ENCODE peak calls at places on chromosome 2, in five cellular contexts. One of them, this sample, is unnamed.

GRCh38 chr2:28300921-28301341 is 91.7 kb upstream of the FOSL2 start:
- DNase-seq in AG10803: peak
- DNase-seq in astrocyte: peak
- DNase-seq in spleen: no peak
- DNase-seq in astrocyte of the cerebellum: peak
- DNase-seq in this sample: peak

GRCh38 chr2:444937-445884 is 157.3 kb upstream of the ALKAL2 start:
- DNase-seq in AG10803: no peak
- DNase-seq in astrocyte: no peak
- DNase-seq in spleen: no peak
- DNase-seq in astrocyte of the cerebellum: no peak
- DNase-seq in this sample: no peak

GRCh38 chr2:96225016-96225533 is 16.4 kb upstream of the STARD7 start:
- DNase-seq in AG10803: no peak
- DNase-seq in astrocyte: no peak
- DNase-seq in spleen: no peak
- DNase-seq in astrocyte of the cerebellum: no peak
- DNase-seq in this sample: no peak

GRCh38 chr2:20675701-20676352 is 8.9 kb downstream of the GDF7 start:
- DNase-seq in AG10803: no peak
- DNase-seq in astrocyte: no peak
- DNase-seq in spleen: peak
- DNase-seq in astrocyte of the cerebellum: no peak
- DNase-seq in this sample: no peak

GRCh38 chr2:54582987-54583386 is 126.9 kb downstream of the SPTBN1 start:
- DNase-seq in AG10803: no peak
- DNase-seq in astrocyte: no peak
- DNase-seq in spleen: no peak
- DNase-seq in astrocyte of the cerebellum: no peak
- DNase-seq in this sample: no peak

GRCh38 chr2:218899147-218899546 is 18.5 kb downstream of the WNT10A start:
- DNase-seq in AG10803: no peak
- DNase-seq in astrocyte: no peak
- DNase-seq in spleen: no peak
- DNase-seq in astrocyte of the cerebellum: no peak
- DNase-seq in this sample: no peak

GRCh38 chr2:102664439-102665042 is 45.2 kb downstream of the SLC9A2 start:
- DNase-seq in AG10803: peak
- DNase-seq in astrocyte: peak
- DNase-seq in spleen: no peak
- DNase-seq in astrocyte of the cerebellum: no peak
- DNase-seq in this sample: peak

GRCh38 chr2:202408546-202409140 is 32.5 kb downstream of the BMPR2 start:
- DNase-seq in AG10803: no peak
- DNase-seq in astrocyte: peak
- DNase-seq in spleen: no peak
- DNase-seq in astrocyte of the cerebellum: no peak
- DNase-seq in this sample: no peak

GRCh38 chr2:133986076-133986837 is 267.6 kb upstream of the MGAT5 start:
- DNase-seq in AG10803: no peak
- DNase-seq in astrocyte: peak
- DNase-seq in spleen: no peak
- DNase-seq in astrocyte of the cerebellum: no peak
- DNase-seq in this sample: peak

GRCh38 chr2:100427627-100428258 is 10.3 kb upstream of the CHST10 start:
- DNase-seq in AG10803: peak
- DNase-seq in astrocyte: peak
- DNase-seq in spleen: no peak
- DNase-seq in astrocyte of the cerebellum: no peak
- DNase-seq in this sample: peak

GRCh38 chr2:170815746-170816498 is 765 bp upstream of the GAD1 start:
- DNase-seq in AG10803: peak
- DNase-seq in astrocyte: peak
- DNase-seq in spleen: peak
- DNase-seq in astrocyte of the cerebellum: peak
- DNase-seq in this sample: no peak

GRCh38 chr2:178452870-178453269 is 1.7 kb downstream of the PJVK start:
- DNase-seq in AG10803: no peak
- DNase-seq in astrocyte: no peak
- DNase-seq in spleen: no peak
- DNase-seq in astrocyte of the cerebellum: no peak
- DNase-seq in this sample: no peak

GRCh38 chr2:188628989-188629889 is 337.6 kb downstream of the GULP1 start:
- DNase-seq in AG10803: peak
- DNase-seq in astrocyte: peak
- DNase-seq in spleen: no peak
- DNase-seq in astrocyte of the cerebellum: peak
- DNase-seq in this sample: peak

GRCh38 chr2:149329470-149330126 is 789 bp upstream of the LYPD6 start:
- DNase-seq in AG10803: peak
- DNase-seq in astrocyte: peak
- DNase-seq in spleen: no peak
- DNase-seq in astrocyte of the cerebellum: peak
- DNase-seq in this sample: peak

GRCh38 chr2:134109246-134109645 is 144.6 kb upstream of the MGAT5 start:
- DNase-seq in AG10803: no peak
- DNase-seq in astrocyte: no peak
- DNase-seq in spleen: no peak
- DNase-seq in astrocyte of the cerebellum: no peak
- DNase-seq in this sample: no peak

GRCh38 chr2:42859006-42859552 is 66.7 kb upstream of the HAAO start:
- DNase-seq in AG10803: peak
- DNase-seq in astrocyte: peak
- DNase-seq in spleen: no peak
- DNase-seq in astrocyte of the cerebellum: peak
- DNase-seq in this sample: peak

GRCh38 chr2:46999084-46999483 is 83.5 kb upstream of the MCFD2 start:
- DNase-seq in AG10803: no peak
- DNase-seq in astrocyte: no peak
- DNase-seq in spleen: no peak
- DNase-seq in astrocyte of the cerebellum: no peak
- DNase-seq in this sample: no peak

GRCh38 chr2:235675678-235676535 is 182.1 kb downstream of the AGAP1 start:
- DNase-seq in AG10803: peak
- DNase-seq in astrocyte: peak
- DNase-seq in spleen: no peak
- DNase-seq in astrocyte of the cerebellum: peak
- DNase-seq in this sample: peak

GRCh38 chr2:230472619-230473018 is 56.6 kb downstream of the SP100 start:
- DNase-seq in AG10803: peak
- DNase-seq in astrocyte: peak
- DNase-seq in spleen: no peak
- DNase-seq in astrocyte of the cerebellum: peak
- DNase-seq in this sample: peak

GRCh38 chr2:73114273-73114867 is 1.6 kb upstream of the RAB11FIP5 start:
- DNase-seq in AG10803: no peak
- DNase-seq in astrocyte: no peak
- DNase-seq in spleen: no peak
- DNase-seq in astrocyte of the cerebellum: no peak
- DNase-seq in this sample: no peak

GRCh38 chr2:15560404-15560987 is 638 bp downstream of the NBAS start:
- DNase-seq in AG10803: peak
- DNase-seq in astrocyte: peak
- DNase-seq in spleen: no peak
- DNase-seq in astrocyte of the cerebellum: no peak
- DNase-seq in this sample: peak

GRCh38 chr2:88856409-88857135 is 165.1 kb downstream of the RPIA start:
- DNase-seq in AG10803: no peak
- DNase-seq in astrocyte: no peak
- DNase-seq in spleen: no peak
- DNase-seq in astrocyte of the cerebellum: no peak
- DNase-seq in this sample: no peak

GRCh38 chr2:162063899-162064298 is 10.1 kb downstream of the DPP4 start:
- DNase-seq in AG10803: no peak
- DNase-seq in astrocyte: no peak
- DNase-seq in spleen: no peak
- DNase-seq in astrocyte of the cerebellum: no peak
- DNase-seq in this sample: no peak

GRCh38 chr2:211455225-211455841 is 898.9 kb downstream of the CPS1 start:
- DNase-seq in AG10803: peak
- DNase-seq in astrocyte: peak
- DNase-seq in spleen: no peak
- DNase-seq in astrocyte of the cerebellum: peak
- DNase-seq in this sample: peak

GRCh38 chr2:54468643-54469042 is 12.5 kb downstream of the SPTBN1 start:
- DNase-seq in AG10803: peak
- DNase-seq in astrocyte: no peak
- DNase-seq in spleen: no peak
- DNase-seq in astrocyte of the cerebellum: no peak
- DNase-seq in this sample: no peak

DNA sequence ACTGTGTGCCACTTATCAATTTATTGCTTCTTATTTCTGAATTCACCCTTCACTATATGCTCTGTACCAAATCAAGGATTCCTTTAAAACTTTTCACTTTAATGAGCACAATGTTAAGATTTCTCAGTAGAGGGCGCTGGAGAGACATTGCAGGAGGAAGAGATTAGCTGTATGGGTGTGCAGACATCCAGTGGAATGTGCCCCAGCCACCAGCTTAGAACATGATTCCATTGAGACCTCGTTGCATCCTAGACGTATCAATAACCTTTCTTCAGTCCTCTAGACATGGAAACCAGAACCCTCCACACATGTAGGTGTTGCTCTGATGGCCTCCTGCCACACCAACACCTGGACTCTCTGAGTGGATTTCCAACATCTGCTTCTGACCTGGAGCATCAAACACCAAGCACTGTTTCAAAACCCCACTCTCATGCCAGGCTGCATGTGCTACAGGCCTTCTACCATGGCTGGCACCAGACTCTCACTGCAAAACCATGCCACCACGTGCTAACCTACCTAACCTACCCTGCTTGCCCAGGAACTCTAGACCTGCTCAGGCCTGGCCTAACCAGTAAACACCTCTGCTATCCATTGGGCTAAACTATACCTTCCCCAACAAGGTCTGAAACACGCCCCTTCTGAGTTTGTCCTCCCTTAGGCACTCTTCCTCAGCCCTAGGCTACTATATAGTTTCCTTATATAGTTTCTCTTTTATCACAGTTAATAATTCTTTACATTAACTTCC is 633.2 kb upstream of the PKDCC start:
- DNase-seq in AG10803: peak
- DNase-seq in astrocyte: no peak
- DNase-seq in spleen: no peak
- DNase-seq in astrocyte of the cerebellum: peak
- DNase-seq in this sample: no peak
- TF ChIP-seq CTCF in AG10803: peak
- TF ChIP-seq CTCF in astrocyte: peak
- TF ChIP-seq CTCF in spleen: peak
- TF ChIP-seq CTCF in astrocyte of the cerebellum: peak
- TF ChIP-seq CTCF in this sample: peak

GRCh38 chr2:191869178-191869577 is 22.3 kb upstream of the CAVIN2 start:
- DNase-seq in AG10803: no peak
- DNase-seq in astrocyte: no peak
- DNase-seq in spleen: no peak
- DNase-seq in astrocyte of the cerebellum: no peak
- DNase-seq in this sample: peak

GRCh38 chr2:191866675-191867506 is 20.0 kb upstream of the CAVIN2 start:
- DNase-seq in AG10803: peak
- DNase-seq in astrocyte: peak
- DNase-seq in spleen: no peak
- DNase-seq in astrocyte of the cerebellum: peak
- DNase-seq in this sample: peak

GRCh38 chr2:191870744-191871143 is 23.9 kb upstream of the CAVIN2 start:
- DNase-seq in AG10803: no peak
- DNase-seq in astrocyte: no peak
- DNase-seq in spleen: no peak
- DNase-seq in astrocyte of the cerebellum: no peak
- DNase-seq in this sample: no peak

GRCh38 chr2:191867507-191867847 is 20.6 kb upstream of the CAVIN2 start:
- DNase-seq in AG10803: no peak
- DNase-seq in astrocyte: no peak
- DNase-seq in spleen: no peak
- DNase-seq in astrocyte of the cerebellum: no peak
- DNase-seq in this sample: no peak

DNA sequence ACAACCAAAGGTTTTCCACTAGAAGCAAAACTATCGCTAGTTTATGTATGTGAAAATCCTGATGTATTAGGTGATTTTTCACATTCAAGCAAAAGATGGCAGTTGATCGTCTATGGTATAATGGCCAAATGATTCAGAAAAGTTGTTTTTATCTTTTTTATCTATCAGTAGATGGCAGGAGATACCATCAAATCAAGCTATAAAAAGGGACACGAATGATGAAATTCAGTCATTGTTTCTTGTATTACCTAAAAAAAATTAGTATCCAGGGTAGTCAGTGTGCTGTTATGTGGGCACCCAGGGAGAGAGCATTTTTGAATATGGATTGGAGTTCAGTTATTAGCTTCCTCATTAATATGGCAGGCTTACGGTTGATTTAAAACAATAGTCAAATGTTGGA is 22.9 kb upstream of the CAVIN2 start:
- DNase-seq in AG10803: no peak
- DNase-seq in astrocyte: no peak
- DNase-seq in spleen: no peak
- DNase-seq in astrocyte of the cerebellum: no peak
- DNase-seq in this sample: no peak
- TF ChIP-seq CTCF in AG10803: no peak
- TF ChIP-seq CTCF in astrocyte: no peak
- TF ChIP-seq CTCF in spleen: no peak
- TF ChIP-seq CTCF in astrocyte of the cerebellum: no peak
- TF ChIP-seq CTCF in this sample: no peak

DNA sequence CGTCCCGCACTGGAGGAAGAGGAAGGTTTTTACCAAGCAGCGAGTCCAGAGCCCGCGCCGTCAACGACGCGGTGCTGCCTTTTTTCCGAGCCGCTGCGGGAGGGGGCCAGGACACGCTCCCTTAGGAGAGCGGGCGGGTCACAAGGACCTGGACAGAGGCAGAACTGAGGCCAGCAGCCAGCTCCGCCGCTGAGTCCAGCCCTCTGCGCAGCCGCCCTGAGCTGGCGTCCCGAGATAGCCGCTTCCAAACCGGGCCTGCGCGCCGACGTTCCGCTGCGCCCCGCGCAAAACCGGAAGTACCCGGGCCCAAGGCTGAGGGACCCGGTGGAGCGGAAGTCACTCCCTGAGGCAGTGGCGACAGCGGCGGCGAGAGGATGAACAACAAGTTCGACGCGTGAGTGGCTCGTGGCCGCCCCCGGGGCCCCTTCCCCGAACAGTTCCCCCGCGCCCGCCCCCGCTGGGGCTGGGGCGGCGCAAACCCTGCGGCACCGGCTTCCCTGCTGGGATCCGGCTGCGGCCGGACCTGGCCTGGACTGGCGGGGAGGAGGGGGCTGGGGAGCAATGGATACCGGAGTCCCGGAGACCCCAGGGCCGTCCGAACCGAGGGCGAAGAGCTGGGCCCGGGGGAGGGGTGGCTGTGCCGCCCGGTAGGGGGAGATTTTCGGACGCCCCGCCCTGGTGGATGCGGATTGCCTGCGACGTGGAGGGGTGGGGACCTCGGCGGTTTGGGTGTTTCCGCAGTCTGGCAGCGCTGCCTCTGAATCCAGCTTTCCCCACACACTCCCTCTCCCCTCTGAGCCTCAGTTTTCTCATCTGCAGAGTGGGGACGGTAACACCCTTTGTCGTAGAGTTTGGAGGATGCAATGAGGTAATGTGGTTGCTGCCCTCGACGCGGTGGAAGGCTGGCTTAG is at the start of the genes EIF4E2 and TIGD1:
- DNase-seq in AG10803: peak
- DNase-seq in astrocyte: peak
- DNase-seq in spleen: peak
- DNase-seq in astrocyte of the cerebellum: peak
- DNase-seq in this sample: peak
- TF ChIP-seq CTCF in AG10803: peak
- TF ChIP-seq CTCF in astrocyte: peak
- TF ChIP-seq CTCF in spleen: peak
- TF ChIP-seq CTCF in astrocyte of the cerebellum: peak
- TF ChIP-seq CTCF in this sample: peak

GRCh38 chr2:212987492-212987891 is 163.9 kb downstream of the IKZF2 start:
- DNase-seq in AG10803: no peak
- DNase-seq in astrocyte: no peak
- DNase-seq in spleen: no peak
- DNase-seq in astrocyte of the cerebellum: no peak
- DNase-seq in this sample: no peak
- TF ChIP-seq CTCF in AG10803: peak
- TF ChIP-seq CTCF in astrocyte: no peak
- TF ChIP-seq CTCF in spleen: no peak
- TF ChIP-seq CTCF in astrocyte of the cerebellum: no peak
- TF ChIP-seq CTCF in this sample: peak

This sample was measured in HFFc6.